ENCODE peak calls at places on chromosomes 7 and 10, in four cellular contexts. L, Z, V and I are unnamed samples.

GRCh38 chr10:110357252-110357780 is 52.6 kb upstream of the SMNDC1 start:
- DNase-seq in L (no peak), Z (no peak), V (no peak), I (no peak)

GRCh38 chr7:20554072-20554471 is 61.4 kb upstream of the ABCB5 start:
- DNase-seq in L (no peak), V (no peak), Z (no peak), I (no peak)

GRCh38 chr10:34523017-34523767 is 291.9 kb downstream of the PARD3 start:
- DNase-seq in Z (no peak), V (no peak), L (no peak), I (no peak)

GRCh38 chr10:104330168-104331117 is 7.8 kb downstream of the ITPRIP start:
- DNase-seq in L (no peak), V (peak), Z (no peak), I (peak)

GRCh38 chr10:38094923-38095574 is 912 bp downstream of the ZNF37A start:
- DNase-seq in L (no peak), V (peak), Z (no peak), I (no peak)

GRCh38 chr10:30233186-30233958 is 115.7 kb downstream of the MTPAP start:
- DNase-seq in Z (no peak), L (no peak), V (no peak), I (no peak)

GRCh38 chr10:132907901-132908620 is 34.3 kb downstream of the CFAP46 start:
- DNase-seq in Z (no peak), L (no peak), V (no peak), I (no peak)

GRCh38 chr10:20624642-20625041 is 272.5 kb downstream of the NEBL start:
- DNase-seq in L (no peak), V (no peak), Z (no peak), I (no peak)

GRCh38 chr10:119346063-119346835 is 138.9 kb downstream of the GRK5 start:
- DNase-seq in Z (no peak), V (no peak), L (no peak), I (no peak)

GRCh38 chr10:108612485-108612884 is 1310.8 kb downstream of the XPNPEP1 start:
- DNase-seq in V (no peak), Z (no peak), L (no peak), I (no peak)